ENCODE peak calls at places on chromosomes 3 and 15, in six cellular contexts. F, E, G, D, O and R are unnamed samples.

GRCh38 chr3:15151166-15151565 is 52.2 kb upstream of the RBSN start:
- DNase-seq in G (peak; percentile 28), E (peak; percentile 21), D (no peak), O (no peak), F (no peak), R (no peak)

GRCh38 chr15:74396445-74397238 is 29.2 kb upstream of the CYP11A1 start:
- DNase-seq in G (peak; percentile 61), O (no peak), F (peak; percentile 84), E (no peak), D (no peak), R (no peak)

GRCh38 chr3:119340014-119340413 is 45.8 kb downstream of the ARHGAP31 start:
- DNase-seq in G (no peak), D (no peak), F (no peak), O (no peak), E (no peak), R (no peak)

GRCh38 chr3:36792342-36792741 is 28.0 kb upstream of the DCLK3 start:
- DNase-seq in F (peak; percentile 30), O (peak; percentile 66), D (peak; percentile 26), E (peak; percentile 57), G (peak; percentile 8), R (peak; percentile 71)

GRCh38 chr3:147574622-147575021 is 165.5 kb downstream of the ZIC1 start:
- DNase-seq in F (no peak), D (no peak), O (no peak), E (no peak), G (no peak), R (no peak)

GRCh38 chr15:65071381-65071811 is 3.6 kb upstream of the RASL12 start:
- DNase-seq in F (no peak), O (no peak), G (no peak), D (no peak), E (no peak), R (no peak)

GRCh38 chr15:72276326-72276700 is 4.0 kb upstream of the PARP6 start:
- DNase-seq in F (no peak), E (no peak), O (no peak), D (no peak), G (no peak), R (no peak)

GRCh38 chr3:12841970-12842328 is 584 bp upstream of the RPL32 start:
- DNase-seq in E (no peak), O (no peak), F (no peak), D (no peak), G (no peak), R (no peak)

GRCh38 chr3:51945926-51946500 is 3.9 kb downstream of the PARP3 start:
- DNase-seq in E (no peak), D (no peak), G (no peak), O (no peak), F (no peak), R (no peak)

GRCh38 chr3:39207361-39208192 is 15.2 kb upstream of the XIRP1 start:
- DNase-seq in O (no peak), F (no peak), E (no peak), D (peak; percentile 5), G (no peak), R (no peak)

GRCh38 chr15:82963356-82964341 is 11.1 kb upstream of the HOMER2 start:
- DNase-seq in E (no peak), O (no peak), D (no peak), F (no peak), G (no peak), R (no peak)

GRCh38 chr15:53837263-53837662 is 77.8 kb upstream of the WDR72 start:
- DNase-seq in G (no peak), D (no peak), O (no peak), E (no peak), F (peak; percentile 63), R (no peak)
- TF ChIP-seq JUN in G (no peak), D (no peak), O (no peak), E (no peak), F (no peak), R (no peak)

GRCh38 chr3:16207031-16207430 is 32.6 kb downstream of the GALNT15 start:
- DNase-seq in E (no peak), D (peak; percentile 18), O (no peak), G (no peak), F (no peak), R (no peak)
- TF ChIP-seq JUN in E (no peak), D (no peak), O (no peak), G (no peak), F (no peak), R (no peak)

DNA sequence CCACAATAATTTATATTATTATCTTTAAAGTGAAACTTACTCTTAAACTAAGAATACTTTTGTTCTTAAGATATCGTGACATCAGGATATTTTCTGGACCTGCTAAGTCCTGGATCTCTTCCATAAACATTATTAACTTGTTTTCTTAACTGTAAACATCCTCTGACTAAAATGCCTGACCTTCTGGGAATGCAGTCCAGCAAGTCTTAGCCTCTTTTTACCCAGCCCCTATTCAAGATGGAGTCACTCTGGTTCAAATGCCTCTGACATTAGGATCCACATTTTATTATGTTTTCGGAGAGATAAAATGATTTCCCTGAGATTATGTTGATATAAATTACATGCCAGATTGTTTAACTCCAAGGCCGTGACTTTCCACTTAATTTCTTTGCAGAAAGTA is 37.6 kb downstream of the OSTN start:
- DNase-seq in D (peak; percentile 43), G (no peak), E (no peak), F (no peak), O (no peak), R (no peak)
- TF ChIP-seq JUN in D (no peak), G (no peak), E (no peak), F (no peak), O (no peak), R (no peak)

DNA sequence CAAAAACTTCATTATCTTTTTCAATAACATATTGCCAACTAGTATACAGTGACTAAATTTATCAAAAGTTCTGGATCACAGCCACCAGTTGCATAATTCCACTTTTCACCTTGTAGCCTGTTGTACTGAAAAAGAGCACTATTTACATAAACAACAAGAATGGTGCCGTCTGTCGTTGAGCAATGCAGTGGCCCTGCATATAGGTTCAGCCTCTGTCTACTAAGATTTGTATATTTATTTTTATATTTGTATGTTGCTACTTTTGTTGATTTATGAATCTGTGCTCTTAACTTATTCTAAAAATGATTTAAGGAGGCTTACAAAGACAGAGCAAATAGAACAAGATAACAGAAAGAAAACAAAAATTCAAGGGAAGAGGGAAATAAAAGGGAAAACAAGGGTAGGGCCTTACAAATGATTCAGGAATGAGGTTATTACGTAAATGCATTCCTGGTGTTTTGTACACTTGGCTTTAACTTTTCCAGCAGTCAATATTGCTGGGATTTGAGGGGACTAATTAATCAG is 257.6 kb upstream of the STT3B start:
- DNase-seq in G (peak; percentile 41), D (peak; percentile 56), O (no peak), F (peak; percentile 81), E (no peak), R (no peak)
- TF ChIP-seq JUN in G (peak; percentile 41), D (no peak), O (no peak), F (no peak), E (no peak), R (no peak)

GRCh38 chr3:142211034-142211433 is 14.4 kb downstream of the GK5 start:
- DNase-seq in E (no peak), F (no peak), D (peak; percentile 26), G (no peak), O (no peak), R (peak; percentile 32)

GRCh38 chr3:142216321-142216720 is 9.1 kb downstream of the GK5 start:
- DNase-seq in F (no peak), G (no peak), D (no peak), O (no peak), E (no peak), R (no peak)

GRCh38 chr3:142218703-142219102 is 6.7 kb downstream of the GK5 start:
- DNase-seq in D (no peak), G (no peak), F (no peak), O (no peak), E (no peak), R (no peak)

GRCh38 chr3:142213298-142213697 is 12.1 kb downstream of the GK5 start:
- DNase-seq in O (no peak), G (no peak), D (no peak), E (no peak), F (no peak), R (no peak)

GRCh38 chr3:142215111-142215510 is 10.3 kb downstream of the GK5 start:
- DNase-seq in G (no peak), D (peak; percentile 35), O (no peak), F (no peak), E (no peak), R (no peak)
- TF ChIP-seq JUN in G (no peak), D (no peak), O (no peak), F (no peak), E (no peak), R (no peak)

DNA sequence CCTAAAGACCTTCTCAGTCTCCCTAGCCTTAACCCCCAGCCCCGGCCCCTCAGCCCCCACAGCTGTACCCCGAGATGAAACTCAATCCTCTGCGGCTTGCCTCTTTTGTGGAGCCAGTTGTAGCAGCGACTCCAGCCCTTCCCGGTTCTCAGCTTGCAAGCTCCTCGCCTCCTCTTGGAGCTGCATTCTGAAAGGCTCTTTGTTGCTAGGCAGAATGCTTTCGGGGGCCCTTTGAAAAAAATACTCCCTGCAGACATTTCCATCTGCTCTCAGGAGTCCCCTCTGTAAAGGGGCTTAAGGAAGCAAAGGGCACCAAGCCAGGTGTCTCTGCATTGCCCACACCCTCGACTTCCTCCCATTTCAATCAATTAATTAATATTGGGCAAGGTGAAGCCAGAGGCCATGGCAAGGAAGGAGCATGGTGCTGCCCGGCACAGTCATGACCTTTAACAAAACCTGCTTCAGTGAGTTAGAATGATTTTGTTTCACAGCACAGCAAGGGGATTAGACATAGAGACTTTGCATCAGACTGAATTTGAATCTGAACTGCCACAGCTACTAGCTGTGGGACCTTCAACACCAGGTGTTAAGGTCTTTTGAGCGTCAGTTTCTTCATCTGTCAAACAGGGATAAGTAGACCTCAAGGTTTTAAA is 65.5 kb downstream of the SRGAP3 start:
- DNase-seq in F (no peak), G (no peak), D (no peak), E (no peak), O (peak; percentile 62), R (peak; percentile 63)
- TF ChIP-seq JUN in F (no peak), G (no peak), D (no peak), E (no peak), O (no peak), R (no peak)

DNA sequence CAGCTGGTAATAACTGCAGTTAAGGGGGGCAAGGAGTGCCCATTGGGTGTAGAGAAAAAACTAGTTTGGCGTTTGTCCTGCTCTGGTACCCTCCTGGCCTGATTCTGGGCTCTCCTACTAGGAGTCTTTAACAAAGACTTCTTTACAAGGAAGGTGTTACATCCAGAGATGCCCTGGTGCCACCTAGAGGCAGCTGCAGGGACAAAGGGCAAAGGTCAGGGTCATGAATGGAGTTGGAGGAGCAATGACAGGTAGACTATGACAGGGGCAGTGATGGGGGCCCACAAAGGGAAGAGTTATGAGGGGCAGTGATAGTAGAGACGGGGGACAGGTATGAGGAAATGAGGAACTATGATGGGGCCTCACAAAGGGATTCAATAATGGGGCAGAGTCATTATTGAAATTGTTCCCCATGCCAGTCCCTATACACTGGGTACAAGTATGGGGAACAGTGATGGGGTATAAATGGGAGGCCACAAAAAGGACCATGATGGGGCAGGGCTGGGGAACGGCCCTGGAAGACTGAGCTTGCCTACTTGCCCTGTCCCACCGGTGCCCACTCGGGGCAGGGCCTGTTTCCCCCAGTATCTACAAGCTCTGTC is 7.9 kb downstream of the CCDC71 start:
- DNase-seq in E (no peak), F (peak; percentile 74), D (no peak), O (peak; percentile 75), G (no peak), R (peak; percentile 72)
- TF ChIP-seq JUN in E (no peak), F (no peak), D (no peak), O (no peak), G (no peak), R (no peak)

GRCh38 chr3:60017631-60018030 is 967.8 kb upstream of the CFAP20DC start:
- DNase-seq in F (no peak), E (no peak), O (no peak), D (no peak), G (no peak), R (no peak)
- TF ChIP-seq JUN in F (no peak), E (no peak), O (no peak), D (no peak), G (no peak), R (no peak)